ENCODE peak calls at places on chromosomes 3 and 15, in seven cellular contexts. R is CD8-positive, alpha-beta T cell; D is A549; Q is sigmoid colon; F is uterus; C is hepatocyte; N is colonic mucosa. H is an unnamed sample. For H3K9me3, the result is how much of the 10 kb centered on the place peaks cover.

GRCh38 chr3:188389711-188390346 is 235.9 kb downstream of the LPP start:
- DNase-seq in F (no peak), D (no peak), N (peak), Q (peak), C (no peak), R (no peak), H (peak)

GRCh38 chr15:39034816-39035215 is 470.2 kb upstream of the RASGRP1 start:
- DNase-seq in F (no peak), C (no peak), Q (no peak), D (no peak), N (no peak), R (no peak), H (no peak)

GRCh38 chr3:4841225-4841624 is 138.0 kb upstream of the BHLHE40 start:
- DNase-seq in F (no peak), N (no peak), R (no peak), Q (no peak), C (no peak), D (no peak), H (no peak)

GRCh38 chr3:71361346-71361745 is 222.2 kb downstream of the FOXP1 start:
- DNase-seq in D (no peak), Q (no peak), F (no peak), C (peak), R (no peak), N (no peak), H (no peak)

GRCh38 chr3:160022068-160022467 is 33.4 kb downstream of the IL12A start:
- DNase-seq in Q (no peak), R (no peak), F (no peak), D (no peak), C (no peak), N (no peak), H (no peak)

GRCh38 chr15:100215843-100216169 is 126.0 kb downstream of the ADAMTS17 start:
- DNase-seq in C (no peak), N (no peak), F (no peak), R (no peak), D (no peak), Q (no peak), H (no peak)

GRCh38 chr3:37526511-37526910 is 335.2 kb upstream of the CTDSPL start:
- DNase-seq in D (no peak), C (no peak), F (peak), R (no peak), Q (peak), N (no peak), H (peak)

GRCh38 chr15:94346272-94346671 is 114.9 kb downstream of the MCTP2 start:
- DNase-seq in R (no peak), C (no peak), D (peak), N (no peak), Q (no peak), F (no peak), H (no peak)

GRCh38 chr3:148924572-148924971 is 59.5 kb downstream of the CPA3 start:
- DNase-seq in Q (no peak), D (no peak), F (no peak), R (no peak), C (no peak), N (no peak), H (no peak)

GRCh38 chr3:31544634-31545033 is 11.9 kb downstream of the STT3B start:
- DNase-seq in F (no peak), Q (no peak), D (peak), R (no peak), C (peak), N (no peak), H (no peak)

GRCh38 chr3:114144909-114145688 is 33.8 kb downstream of the DRD3 start:
- DNase-seq in D (peak), Q (no peak), R (no peak), N (no peak), F (no peak), C (no peak), H (no peak)

GRCh38 chr3:51799879-51800757 is 21.1 kb upstream of the IQCF6 start:
- DNase-seq in F (no peak), R (no peak), C (peak), D (peak), N (peak), Q (no peak), H (no peak)

GRCh38 chr3:58693929-58694850 is 27.6 kb upstream of the FAM3D start:
- DNase-seq in F (no peak), C (no peak), D (no peak), Q (no peak), R (no peak), N (no peak), H (no peak)
- H3K9me3 ChIP-seq in F (under half), C (under half), D (under half), Q (under half), R (under half), N (under half), H (under half)

DNA sequence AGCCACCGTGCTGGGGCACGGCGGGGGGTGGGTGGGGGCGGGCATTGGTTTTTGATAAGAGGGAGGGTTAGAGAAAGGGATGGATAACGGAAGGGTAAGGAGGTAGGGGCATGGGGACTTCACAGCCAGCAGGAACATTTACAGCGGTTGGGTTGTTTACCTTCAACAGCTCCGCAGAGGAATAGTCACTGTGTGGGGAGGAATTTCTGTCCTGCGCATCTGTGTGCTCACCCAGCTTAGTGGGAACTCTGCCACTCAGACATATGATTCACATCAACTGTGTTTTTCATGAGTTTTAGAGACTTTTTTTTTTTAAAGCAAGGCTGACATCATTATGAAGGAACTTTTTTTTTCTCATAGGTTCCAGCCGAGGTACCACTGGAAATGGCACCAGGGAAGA is 19.6 kb downstream of the CHRD start:
- DNase-seq in F (peak), C (peak), D (peak), Q (peak), N (no peak), R (no peak), H (peak)
- H3K4me3 ChIP-seq in F (no peak), C (no peak), D (no peak), Q (no peak), N (no peak), R (no peak), H (no peak)

GRCh38 chr3:792651-793050 is 300.2 kb upstream of the CNTN6 start:
- DNase-seq in F (no peak), D (no peak), R (no peak), C (no peak), N (no peak), Q (no peak), H (no peak)

DNA sequence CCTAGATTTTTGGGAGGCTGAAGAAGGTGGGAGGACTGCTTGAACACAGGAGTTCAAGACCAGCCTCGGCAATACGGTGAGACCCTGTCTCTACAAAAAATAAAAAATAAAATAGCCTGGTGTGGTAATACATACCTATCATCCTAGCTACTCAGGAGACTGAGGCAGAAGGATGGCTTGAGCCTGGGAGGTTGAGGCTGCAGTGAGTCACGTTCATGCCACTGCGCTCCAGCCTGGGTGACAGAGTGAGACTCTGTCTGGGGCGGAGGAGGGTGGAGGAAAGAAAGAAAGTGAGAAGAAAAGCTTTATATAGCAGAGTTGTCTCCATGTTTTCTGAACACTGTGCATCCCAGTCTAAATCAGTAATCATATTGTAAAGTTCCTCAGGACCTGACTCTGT is 301.4 kb upstream of the CNTN6 start:
- DNase-seq in N (no peak), C (no peak), Q (no peak), R (no peak), D (no peak), F (no peak), H (no peak)
- H3K9me3 ChIP-seq in N (under half), C (under half), Q (under half), R (under half), D (under half), F (under half), H (under half)

DNA sequence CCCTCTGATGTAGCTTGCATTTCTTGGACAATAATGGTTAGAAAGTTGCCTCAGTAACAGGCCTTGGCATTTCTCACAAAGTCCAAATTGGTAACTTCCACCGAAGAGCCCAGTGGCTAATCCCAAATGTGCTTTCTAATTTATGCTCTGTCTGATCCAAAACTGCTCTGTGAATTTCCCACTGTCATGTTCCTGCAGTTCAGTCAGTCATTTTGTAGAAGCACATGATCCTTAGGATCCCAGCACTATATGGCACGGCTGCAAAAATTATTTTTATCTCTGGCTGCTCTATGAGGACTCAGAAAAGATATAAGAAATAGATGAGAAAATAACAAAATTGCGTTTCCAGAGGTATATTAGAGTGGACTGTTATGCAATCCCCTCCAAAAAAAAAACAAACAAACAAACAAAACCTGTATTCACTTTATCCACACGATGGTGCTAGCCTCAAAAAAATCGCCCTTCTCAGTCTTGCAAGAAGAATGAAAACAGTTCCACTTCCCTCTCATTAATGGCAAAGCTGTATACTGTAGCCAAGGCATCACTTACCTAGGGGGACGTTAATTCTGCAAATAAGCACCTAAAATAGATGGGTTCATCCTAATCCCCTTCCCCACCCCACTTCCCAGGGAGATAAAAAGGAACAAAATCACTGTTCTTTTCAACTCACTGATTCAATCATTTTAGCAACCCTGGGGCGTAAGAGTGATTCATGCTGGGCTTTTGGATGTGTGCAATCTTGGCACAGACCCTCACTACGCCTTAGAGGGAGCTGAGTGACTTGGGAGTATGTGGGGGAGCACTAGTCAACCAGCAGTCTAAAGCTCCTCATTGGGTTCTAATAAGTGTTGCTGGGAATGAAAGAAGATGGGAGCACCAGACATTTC is 61.3 kb downstream of the TMCO5A start:
- DNase-seq in C (peak), N (no peak), F (peak), Q (no peak), D (peak), R (no peak), H (no peak)
- H3K4me3 ChIP-seq in C (no peak), N (no peak), F (no peak), Q (no peak), D (no peak), R (no peak), H (no peak)

GRCh38 chr15:27692438-27692837 is 406.7 kb downstream of the OCA2 start:
- DNase-seq in N (no peak), F (no peak), R (no peak), D (no peak), Q (no peak), C (no peak), H (no peak)
- H3K9me3 ChIP-seq in N (under half), F (under half), R (under half), D (under half), Q (under half), C (under half), H (under half)

GRCh38 chr15:70910958-70911357 is 18.3 kb downstream of the LRRC49 start:
- DNase-seq in C (no peak), F (no peak), Q (no peak), R (no peak), N (no peak), D (no peak), H (no peak)

GRCh38 chr15:70906842-70907241 is 14.2 kb downstream of the LRRC49 start:
- DNase-seq in N (no peak), F (no peak), D (no peak), R (no peak), Q (no peak), C (no peak), H (peak)

GRCh38 chr15:70916531-70916930 is 23.9 kb downstream of the LRRC49 start:
- DNase-seq in R (no peak), C (no peak), F (no peak), N (no peak), Q (no peak), D (no peak), H (no peak)

GRCh38 chr15:70907784-70908471 is 15.3 kb downstream of the LRRC49 start:
- DNase-seq in D (no peak), F (no peak), N (no peak), C (no peak), R (no peak), Q (no peak), H (no peak)

DNA sequence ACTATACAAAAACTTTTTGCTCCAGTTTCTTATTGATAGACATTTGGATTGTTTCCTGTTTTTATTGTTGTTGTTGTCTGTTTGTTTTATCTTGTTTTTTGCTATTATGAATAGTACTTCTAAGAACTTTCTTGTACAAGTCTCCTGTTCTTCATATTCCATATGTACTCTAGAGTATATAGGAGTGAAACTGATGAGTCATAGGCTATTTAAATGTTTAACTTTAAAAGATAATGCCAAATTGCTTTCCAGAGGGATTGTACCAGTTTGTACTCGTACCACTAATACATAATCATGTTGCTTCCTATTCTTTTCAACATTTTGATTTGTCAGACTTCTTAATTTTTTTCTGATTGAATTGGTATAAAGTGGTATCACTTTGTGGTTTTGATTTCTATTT is 19.6 kb downstream of the LRRC49 start:
- DNase-seq in F (no peak), C (no peak), D (no peak), R (no peak), Q (no peak), N (no peak), H (no peak)
- H3K4me3 ChIP-seq in F (no peak), C (no peak), D (no peak), R (no peak), Q (no peak), N (no peak), H (no peak)

GRCh38 chr15:64333516-64333915 is 22.5 kb downstream of the CSNK1G1 start:
- DNase-seq in D (no peak), C (no peak), Q (no peak), F (no peak), N (no peak), R (no peak), H (no peak)
- H3K9me3 ChIP-seq in D (under half), C (under half), Q (under half), F (under half), N (under half), R (under half), H (under half)